ENCODE peak calls at places on chromosome 13, in eight cellular contexts. O, G, Q, A, C, Z, J and L are unnamed samples. For H3K27me3, the result is how much of the 10 kb centered on the place peaks cover.

GRCh38 chr13:93753639-93754038 is 527.0 kb downstream of the GPC6 start:
- DNase-seq in Q (no peak), O (no peak), J (no peak), A (no peak), C (no peak), G (no peak), Z (no peak), L (no peak)

GRCh38 chr13:38265135-38265497 is 84.5 kb upstream of the UFM1 start:
- DNase-seq in J (no peak), A (no peak), Q (no peak), C (no peak), O (no peak), Z (no peak), G (no peak), L (no peak)

GRCh38 chr13:73370066-73370465 is 311.3 kb downstream of the KLF5 start:
- DNase-seq in J (no peak), C (no peak), G (peak), Z (no peak), A (no peak), O (no peak), Q (no peak), L (no peak)

GRCh38 chr13:40706439-40706838 is 40.0 kb upstream of the FOXO1 start:
- DNase-seq in C (no peak), Q (no peak), Z (no peak), J (no peak), O (no peak), A (no peak), G (no peak), L (no peak)

GRCh38 chr13:29465741-29466293 is 129.7 kb downstream of the SLC7A1 start:
- DNase-seq in A (no peak), O (no peak), Q (peak), J (peak), C (peak), Z (no peak), G (peak), L (no peak)

GRCh38 chr13:80630685-80631121 is 289.8 kb upstream of the SPRY2 start:
- DNase-seq in C (no peak), Z (no peak), O (no peak), A (no peak), J (no peak), Q (no peak), G (peak), L (no peak)

GRCh38 chr13:28136916-28137315 is 1.4 kb upstream of the PAN3 start:
- DNase-seq in J (no peak), C (no peak), G (no peak), A (no peak), Z (no peak), Q (peak), O (no peak), L (no peak)

GRCh38 chr13:48412100-48412556 is 785 bp downstream of the LPAR6 start:
- DNase-seq in C (no peak), O (no peak), Z (no peak), G (no peak), Q (peak), A (no peak), J (peak), L (no peak)

GRCh38 chr13:113337976-113338375 is 26.0 kb downstream of the GRTP1 start:
- DNase-seq in J (no peak), A (no peak), Q (no peak), Z (peak), G (no peak), O (no peak), C (no peak), L (no peak)

GRCh38 chr13:51818771-51819511 is 15.0 kb upstream of the DHRS12 start:
- DNase-seq in C (no peak), A (no peak), J (peak), Z (peak), G (peak), Q (no peak), O (no peak), L (no peak)

GRCh38 chr13:43662976-43663375 is 123.8 kb downstream of the ENOX1 start:
- DNase-seq in O (no peak), J (no peak), C (no peak), G (no peak), Z (no peak), A (no peak), Q (no peak), L (no peak)

GRCh38 chr13:43653980-43654379 is 132.8 kb downstream of the ENOX1 start:
- DNase-seq in Q (no peak), J (no peak), Z (no peak), A (no peak), G (no peak), O (no peak), C (no peak), L (no peak)

GRCh38 chr13:43661321-43661720 is 125.5 kb downstream of the ENOX1 start:
- DNase-seq in O (no peak), C (no peak), Z (no peak), Q (no peak), A (no peak), G (no peak), J (no peak), L (no peak)

GRCh38 chr13:43652751-43653150 is 134.0 kb downstream of the ENOX1 start:
- DNase-seq in O (no peak), G (no peak), J (no peak), Z (no peak), Q (no peak), C (no peak), A (no peak), L (no peak)

GRCh38 chr13:43657485-43657884 is 129.3 kb downstream of the ENOX1 start:
- DNase-seq in A (no peak), J (no peak), O (no peak), G (no peak), Z (no peak), Q (no peak), C (no peak), L (no peak)
- H3K27me3 ChIP-seq in A (under half), J (under half), O (under half), G (under half), Z (under half), Q (under half), C (under half), L (under half)

GRCh38 chr13:44566601-44567000 is 9.5 kb downstream of the TSC22D1 start:
- DNase-seq in A (no peak), G (no peak), Q (no peak), C (no peak), O (no peak), Z (no peak), J (no peak), L (no peak)
- H3K4me3 ChIP-seq in A (no peak), G (no peak), Q (no peak), C (no peak), O (no peak), Z (no peak), J (no peak), L (no peak)

DNA sequence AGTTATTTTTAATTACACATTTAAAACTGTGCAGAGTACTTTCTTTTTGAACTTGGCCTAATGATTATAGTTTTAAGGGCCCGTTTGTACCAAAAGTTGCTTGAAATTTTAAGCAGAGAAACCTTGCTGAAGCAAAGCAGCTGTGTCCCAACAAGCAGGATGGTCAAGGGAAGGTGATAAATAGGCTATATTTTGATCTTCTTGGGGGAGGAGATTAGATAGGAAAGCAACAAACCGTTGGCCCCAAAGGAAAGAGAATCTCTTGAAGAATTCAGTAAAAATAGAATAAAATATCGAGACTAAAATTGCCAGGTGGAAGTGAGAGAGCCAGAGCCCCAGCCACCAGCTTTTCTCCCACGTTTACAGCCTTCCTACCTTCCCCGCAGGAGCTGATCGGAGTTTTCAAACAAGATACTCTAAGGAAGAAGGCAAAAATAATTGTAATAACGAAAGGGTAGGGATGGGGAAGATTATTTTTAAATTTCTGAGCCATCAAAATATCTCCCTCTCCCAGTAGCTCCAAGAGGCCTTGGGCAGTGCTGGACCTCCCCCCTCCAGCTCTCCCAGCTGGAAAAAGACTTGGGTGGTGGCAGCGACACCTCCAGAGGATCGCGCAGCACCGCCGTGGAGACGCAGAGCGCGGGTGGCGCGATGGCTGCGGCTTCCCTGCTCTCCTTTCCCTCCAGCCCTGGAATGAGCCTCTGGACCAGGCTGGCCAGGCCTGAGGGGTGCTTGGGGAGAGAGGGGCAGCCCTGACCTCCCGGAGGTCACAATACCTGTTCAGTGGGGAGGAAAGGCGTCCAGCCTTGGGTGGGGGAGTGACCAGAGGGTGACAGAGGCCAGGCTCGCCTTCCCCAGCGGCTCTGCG is 5.8 kb downstream of the ZIC2 start:
- DNase-seq in G (no peak), C (no peak), Q (no peak), O (no peak), A (no peak), J (no peak), Z (peak), L (no peak)
- H3K27me3 ChIP-seq in G (half or more), C (under half), Q (half or more), O (under half), A (half or more), J (half or more), Z (under half), L (half or more)

DNA sequence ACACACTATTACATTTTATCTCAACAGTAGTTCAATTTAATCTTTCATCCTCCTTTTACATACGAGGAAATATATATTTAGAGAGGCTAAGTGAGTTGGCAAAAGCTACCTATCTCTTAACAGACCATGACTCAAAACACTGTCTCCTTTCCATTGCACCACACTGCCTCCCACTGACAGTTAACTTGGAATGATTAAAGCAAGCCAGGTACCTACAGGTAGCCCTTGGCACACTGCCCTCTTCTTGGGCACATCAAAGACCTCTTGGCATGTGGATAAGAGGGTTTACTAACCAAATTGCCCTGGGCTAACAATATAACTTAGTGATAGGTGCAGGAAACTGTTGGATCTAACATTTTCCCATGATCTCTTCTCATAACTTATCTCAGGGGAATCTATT is 1.9 kb downstream of the ABHD13 start:
- DNase-seq in G (peak), O (peak), A (no peak), J (no peak), Q (peak), C (no peak), Z (no peak), L (no peak)
- H3K4me3 ChIP-seq in G (peak), O (peak), A (no peak), J (no peak), Q (no peak), C (no peak), Z (no peak), L (no peak)